ENCODE peak calls at places on chromosomes 7 and 10, in four cellular contexts. V is cardiac fibroblast, O is GM23338, D is A549. N is an unnamed sample.

GRCh38 chr10:17023386-17024298 is 106.0 kb downstream of the CUBN start:
- DNase-seq in V (peak; percentile 98), O (peak; percentile 59), D (peak; percentile 71), N (no peak)

GRCh38 chr7:100822236-100823139 is 4.8 kb downstream of the EPHB4 start:
- DNase-seq in V (no peak), O (no peak), D (no peak), N (no peak)

GRCh38 chr7:43362652-43363428 is 220.1 kb upstream of the STK17A start:
- DNase-seq in V (peak; percentile 33), O (no peak), D (peak; percentile 12), N (no peak)

GRCh38 chr7:28858206-28858605 is 99.9 kb downstream of the TRIL start:
- DNase-seq in V (peak; percentile 26), O (no peak), D (peak; percentile 12), N (no peak)

GRCh38 chr7:68671046-68671445 is 927.2 kb upstream of the AUTS2 start:
- DNase-seq in V (no peak), O (no peak), D (no peak), N (no peak)

GRCh38 chr10:62560207-62560819 is 186.1 kb downstream of the ZNF365 start:
- DNase-seq in V (peak; percentile 56), O (peak; percentile 4), D (no peak), N (no peak)

GRCh38 chr7:29647020-29647654 is 83.5 kb downstream of the PRR15 start:
- DNase-seq in V (no peak), O (no peak), D (no peak), N (no peak)

GRCh38 chr10:29386347-29386999 is 97.6 kb downstream of the LYZL1 start:
- DNase-seq in V (peak; percentile 44), O (peak; percentile 72), D (peak; percentile 34), N (no peak)

GRCh38 chr10:89346264-89346971 is 18.6 kb downstream of the IFIT3 start:
- DNase-seq in V (peak; percentile 79), O (peak; percentile 65), D (peak; percentile 42), N (no peak)

GRCh38 chr10:131746785-131747184 is 154.0 kb upstream of the PPP2R2D start:
- DNase-seq in V (no peak), O (no peak), D (peak; percentile 12), N (no peak)

GRCh38 chr7:44288381-44288685 is 37.1 kb downstream of the CAMK2B start:
- DNase-seq in V (no peak), O (no peak), D (no peak), N (no peak)

GRCh38 chr7:64541438-64542359 is 21.2 kb downstream of the ZNF680 start:
- DNase-seq in V (peak; percentile 64), O (no peak), D (no peak), N (no peak)

GRCh38 chr7:143013897-143014296 is 13.0 kb downstream of the OR9A2 start:
- DNase-seq in V (peak; percentile 82), O (no peak), D (peak; percentile 7), N (no peak)

GRCh38 chr10:44278669-44279337 is 106.1 kb downstream of the CXCL12 start:
- DNase-seq in V (no peak), O (no peak), D (no peak), N (no peak)

GRCh38 chr10:85891471-85891870 is 475.1 kb downstream of the GRID1 start:
- DNase-seq in V (no peak), O (peak; percentile 27), D (no peak), N (no peak)

GRCh38 chr10:7272008-7272407 is 138.8 kb downstream of the SFMBT2 start:
- DNase-seq in V (no peak), O (no peak), D (no peak), N (no peak)

GRCh38 chr10:112366992-112367391 is 6.9 kb upstream of the ACSL5 start:
- DNase-seq in V (no peak), O (no peak), D (no peak), N (no peak)

GRCh38 chr10:132269286-132270230 is 38.2 kb downstream of the STK32C start:
- DNase-seq in V (no peak), O (no peak), D (no peak), N (peak; percentile 39)

GRCh38 chr10:91613411-91614253 is 19.2 kb downstream of the PPP1R3C start:
- DNase-seq in V (peak; percentile 72), O (no peak), D (peak; percentile 82), N (no peak)

GRCh38 chr10:101535949-101536348 is 52.1 kb downstream of the POLL start:
- DNase-seq in V (peak; percentile 10), O (no peak), D (no peak), N (no peak)

GRCh38 chr7:24756989-24757798 is at the start of gene GSDME:
- DNase-seq in V (peak; percentile 76), O (peak; percentile 84), D (peak; percentile 68), N (peak; percentile 85)

GRCh38 chr7:108135446-108136190 is 5.5 kb upstream of the LAMB4 start:
- DNase-seq in V (no peak), O (no peak), D (no peak), N (no peak)

GRCh38 chr7:157112706-157113105 is 26.0 kb upstream of the UBE3C start:
- DNase-seq in V (no peak), O (no peak), D (no peak), N (no peak)

GRCh38 chr7:108138911-108139310 is 8.8 kb upstream of the LAMB4 start:
- DNase-seq in V (peak; percentile 46), O (no peak), D (no peak), N (no peak)

GRCh38 chr7:69450436-69450835 is 147.8 kb upstream of the AUTS2 start:
- DNase-seq in V (no peak), O (peak; percentile 89), D (no peak), N (no peak)

GRCh38 chr10:26647602-26648244 is 49.8 kb upstream of the PDSS1 start:
- DNase-seq in V (no peak), O (no peak), D (no peak), N (no peak)

GRCh38 chr10:98748298-98748697 is 301.6 kb upstream of the HPS1 start:
- DNase-seq in V (peak; percentile 28), O (peak; percentile 83), D (peak; percentile 40), N (no peak)

GRCh38 chr7:26507375-26508068 is 215.9 kb downstream of the SNX10 start:
- DNase-seq in V (no peak), O (no peak), D (no peak), N (no peak)
- TF ChIP-seq CTCF in V (no peak), O (peak; percentile 52), D (no peak), N (no peak)

GRCh38 chr10:48523820-48524758 is 80.8 kb downstream of the ARHGAP22 start:
- DNase-seq in V (peak; percentile 31), O (peak; percentile 75), D (peak; percentile 29), N (no peak)
- TF ChIP-seq CTCF in V (peak; percentile 26), O (peak; percentile 76), D (peak; percentile 72), N (peak; percentile 24)

GRCh38 chr7:20165146-20165510 is 52.1 kb downstream of the MACC1 start:
- DNase-seq in V (peak; percentile 36), O (no peak), D (no peak), N (no peak)
- TF ChIP-seq CTCF in V (no peak), O (no peak), D (no peak), N (no peak)

GRCh38 chr7:117993377-117994003 is 120.2 kb upstream of the CTTNBP2 start:
- DNase-seq in V (peak; percentile 5), O (peak; percentile 92), D (peak; percentile 64), N (no peak)
- TF ChIP-seq CTCF in V (peak; percentile 25), O (peak; percentile 76), D (peak; percentile 25), N (peak; percentile 56)

GRCh38 chr7:26278769-26279168 is 12.9 kb upstream of the SNX10 start:
- DNase-seq in V (no peak), O (no peak), D (peak; percentile 47), N (no peak)
- TF ChIP-seq CTCF in V (no peak), O (peak; percentile 27), D (peak; percentile 89), N (peak; percentile 52)

DNA sequence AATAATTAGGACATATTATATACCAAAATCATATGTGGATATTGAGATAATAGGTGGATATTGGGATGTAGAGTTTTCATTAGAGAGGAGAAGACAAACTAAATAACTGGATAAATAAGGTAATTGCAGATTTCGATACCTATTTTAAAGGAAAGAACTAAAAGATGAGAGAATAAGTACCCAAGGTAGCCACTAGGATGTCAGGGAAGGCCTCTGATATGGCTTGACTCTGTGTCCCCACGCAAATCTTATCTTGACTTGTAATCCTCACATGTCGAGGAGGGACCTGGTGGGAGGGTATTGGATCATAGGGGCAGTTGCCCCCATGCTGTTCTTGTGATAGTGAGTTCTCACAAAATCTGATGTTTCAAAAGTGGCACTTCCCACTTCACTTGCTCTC is 44.7 kb upstream of the TMEM229A start:
- DNase-seq in V (no peak), O (peak; percentile 12), D (no peak), N (no peak)
- TF ChIP-seq CTCF in V (no peak), O (no peak), D (no peak), N (no peak)